ENCODE peak calls at places on chromosomes 6 and 20, in four cellular contexts. C is PC-9, J is body of pancreas, D is cardiac muscle cell. P is an unnamed sample. For H3K36me3 and H3K9me3, the result is how much of the 10 kb centered on the place peaks cover.

GRCh38 chr6:95923518-95923917 is 92.3 kb upstream of the FUT9 start:
- DNase-seq in C (no peak), D (no peak), J (no peak), P (peak)

GRCh38 chr20:31604567-31605030 is 490 bp upstream of the ID1 start:
- DNase-seq in C (no peak), J (no peak), D (no peak), P (no peak)

GRCh38 chr6:98871057-98871456 is 36.7 kb downstream of the POU3F2 start:
- DNase-seq in C (peak), D (peak), J (no peak), P (no peak)

GRCh38 chr6:34234667-34235604 is 1.7 kb upstream of the HMGA1 start:
- DNase-seq in D (no peak), C (peak), J (no peak), P (no peak)

GRCh38 chr20:35311409-35311808 is 19.2 kb upstream of the FAM83C start:
- DNase-seq in D (no peak), C (peak), J (no peak), P (no peak)

GRCh38 chr20:19502169-19502568 is 255.9 kb upstream of the RIN2 start:
- DNase-seq in J (no peak), D (no peak), C (no peak), P (no peak)

GRCh38 chr6:38640216-38640909 is 634 bp upstream of the BTBD9 start:
- DNase-seq in C (peak), J (no peak), D (peak), P (no peak)

GRCh38 chr6:103858003-103858402 is 1001.7 kb downstream of the HACE1 start:
- DNase-seq in C (no peak), D (no peak), J (no peak), P (no peak)

GRCh38 chr6:14316911-14317535 is 199.5 kb downstream of the CD83 start:
- DNase-seq in J (no peak), D (no peak), C (no peak), P (peak)

GRCh38 chr6:38671885-38672467 is 31.0 kb downstream of the GLO1 start:
- DNase-seq in J (peak), C (peak), D (peak), P (peak)

GRCh38 chr20:62624719-62625455 is 17.4 kb upstream of the SLCO4A1 start:
- DNase-seq in J (peak), D (no peak), C (no peak), P (no peak)

GRCh38 chr6:142823579-142823902 is 121.4 kb downstream of the HIVEP2 start:
- DNase-seq in J (no peak), C (no peak), D (no peak), P (no peak)

GRCh38 chr6:10736721-10737120 is 10.9 kb upstream of the TMEM14B start:
- DNase-seq in D (no peak), C (no peak), J (no peak), P (no peak)

GRCh38 chr6:166781331-166781730 is 154.3 kb upstream of the RPS6KA2 start:
- DNase-seq in J (no peak), D (no peak), C (no peak), P (no peak)

GRCh38 chr6:14549319-14549770 is 431.8 kb downstream of the CD83 start:
- DNase-seq in D (no peak), J (peak), C (no peak), P (no peak)

GRCh38 chr6:150730801-150731445 is 131.2 kb downstream of the PLEKHG1 start:
- DNase-seq in C (no peak), J (no peak), D (no peak), P (no peak)

GRCh38 chr20:63655249-63655648 is 2.0 kb upstream of the STMN3 start:
- DNase-seq in D (no peak), J (no peak), C (no peak), P (no peak)

GRCh38 chr20:41456341-41456740 is 89.7 kb upstream of the EMILIN3 start:
- DNase-seq in D (no peak), J (no peak), C (no peak), P (no peak)

GRCh38 chr20:63124782-63125580 is 91.0 kb downstream of the YTHDF1 start:
- DNase-seq in D (no peak), C (no peak), J (no peak), P (no peak)

GRCh38 chr20:1003920-1004697 is 2.0 kb upstream of the RSPO4 start:
- DNase-seq in C (no peak), D (no peak), J (no peak), P (no peak)

GRCh38 chr6:15017251-15017650 is 228.6 kb upstream of the JARID2 start:
- DNase-seq in C (no peak), D (peak), J (peak), P (no peak)

GRCh38 chr20:52994184-52994970 is 22.2 kb downstream of the TSHZ2 start:
- DNase-seq in C (no peak), D (no peak), J (no peak), P (no peak)

GRCh38 chr6:34511923-34512737 is 44.0 kb downstream of the SPDEF start:
- DNase-seq in D (no peak), J (no peak), C (no peak), P (peak)

GRCh38 chr6:133918208-133918930 is 29.5 kb downstream of the TCF21 start:
- DNase-seq in D (no peak), C (no peak), J (no peak), P (no peak)

GRCh38 chr20:54105653-54106052 is 35.3 kb upstream of the BCAS1 start:
- DNase-seq in J (no peak), D (peak), C (no peak), P (no peak)

GRCh38 chr20:14583413-14583812 is 246.0 kb upstream of the FLRT3 start:
- DNase-seq in J (no peak), C (peak), D (no peak), P (no peak)

GRCh38 chr6:132362318-132363185 is 38.7 kb downstream of the MOXD1 start:
- DNase-seq in C (no peak), J (no peak), D (peak), P (peak)

GRCh38 chr6:148635070-148635743 is 111.6 kb upstream of the UST start:
- DNase-seq in D (no peak), J (no peak), C (no peak), P (no peak)

GRCh38 chr20:24789877-24790276 is 159.2 kb upstream of the CST7 start:
- DNase-seq in D (no peak), C (no peak), J (no peak), P (no peak)

GRCh38 chr6:100455230-100456124 is 9.2 kb downstream of the SIM1 start:
- DNase-seq in D (no peak), J (peak), C (no peak), P (no peak)

GRCh38 chr20:37576911-37577310 is 49.2 kb upstream of the BLCAP start:
- DNase-seq in D (no peak), C (no peak), J (no peak), P (no peak)

GRCh38 chr6:73954843-73955242 is 258.8 kb downstream of the CD109 start:
- DNase-seq in J (no peak), C (no peak), D (no peak), P (no peak)

GRCh38 chr6:38316099-38316868 is 323.4 kb downstream of the BTBD9 start:
- DNase-seq in J (no peak), D (no peak), C (no peak), P (no peak)

GRCh38 chr6:142293121-142293520 is 8.7 kb upstream of the ADGRG6 start:
- DNase-seq in D (no peak), J (no peak), C (no peak), P (no peak)

GRCh38 chr6:150006961-150007464 is 18.3 kb downstream of the RAET1L start:
- DNase-seq in J (no peak), D (peak), C (no peak), P (no peak)

GRCh38 chr6:25278914-25279747 is at the start of gene CARMIL1:
- DNase-seq in C (peak), D (peak), J (peak), P (peak)

GRCh38 chr6:2471474-2471873 is 226.1 kb upstream of the GMDS start:
- DNase-seq in C (no peak), D (no peak), J (no peak), P (no peak)

GRCh38 chr6:53044071-53044470 is 21.1 kb upstream of the FBXO9 start:
- DNase-seq in D (peak), J (no peak), C (no peak), P (peak)

GRCh38 chr6:84976516-84977420 is 212.4 kb upstream of the TBX18 start:
- DNase-seq in D (peak), J (no peak), C (no peak), P (no peak)

GRCh38 chr20:50456452-50457324 is 53.5 kb upstream of the PTPN1 start:
- DNase-seq in C (no peak), D (no peak), J (no peak), P (no peak)

DNA sequence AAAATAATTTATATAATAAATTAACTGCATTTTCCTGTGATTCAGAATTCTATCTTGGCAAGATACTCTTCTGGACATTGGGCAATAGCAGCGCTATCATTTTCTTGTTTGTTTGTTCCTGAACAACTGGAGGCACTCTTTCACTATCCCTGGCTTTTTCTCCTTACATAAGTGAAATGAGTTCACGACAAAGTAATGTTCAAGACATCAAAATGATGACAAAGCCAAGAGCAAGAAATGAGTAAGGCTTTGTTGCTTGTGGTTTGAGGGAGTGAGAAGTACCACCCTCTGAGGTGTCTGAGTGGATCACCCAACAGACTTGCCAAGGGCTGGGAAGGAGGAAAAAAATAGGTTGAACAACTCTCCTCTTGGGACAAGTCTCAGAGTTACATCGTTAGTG is 466.6 kb upstream of the JAG1 start:
- DNase-seq in D (peak), J (no peak), C (peak), P (no peak)
- TF ChIP-seq CTCF in D (no peak), J (no peak), C (no peak), P (no peak)

GRCh38 chr6:80021131-80021530 is 16.7 kb downstream of the TTK start:
- DNase-seq in D (no peak), C (no peak), J (no peak), P (no peak)

GRCh38 chr6:80021591-80021990 is 17.1 kb downstream of the TTK start:
- DNase-seq in J (no peak), C (no peak), D (no peak), P (no peak)

GRCh38 chr6:80022803-80023202 is 18.4 kb downstream of the TTK start:
- DNase-seq in D (peak), C (no peak), J (no peak), P (no peak)

DNA sequence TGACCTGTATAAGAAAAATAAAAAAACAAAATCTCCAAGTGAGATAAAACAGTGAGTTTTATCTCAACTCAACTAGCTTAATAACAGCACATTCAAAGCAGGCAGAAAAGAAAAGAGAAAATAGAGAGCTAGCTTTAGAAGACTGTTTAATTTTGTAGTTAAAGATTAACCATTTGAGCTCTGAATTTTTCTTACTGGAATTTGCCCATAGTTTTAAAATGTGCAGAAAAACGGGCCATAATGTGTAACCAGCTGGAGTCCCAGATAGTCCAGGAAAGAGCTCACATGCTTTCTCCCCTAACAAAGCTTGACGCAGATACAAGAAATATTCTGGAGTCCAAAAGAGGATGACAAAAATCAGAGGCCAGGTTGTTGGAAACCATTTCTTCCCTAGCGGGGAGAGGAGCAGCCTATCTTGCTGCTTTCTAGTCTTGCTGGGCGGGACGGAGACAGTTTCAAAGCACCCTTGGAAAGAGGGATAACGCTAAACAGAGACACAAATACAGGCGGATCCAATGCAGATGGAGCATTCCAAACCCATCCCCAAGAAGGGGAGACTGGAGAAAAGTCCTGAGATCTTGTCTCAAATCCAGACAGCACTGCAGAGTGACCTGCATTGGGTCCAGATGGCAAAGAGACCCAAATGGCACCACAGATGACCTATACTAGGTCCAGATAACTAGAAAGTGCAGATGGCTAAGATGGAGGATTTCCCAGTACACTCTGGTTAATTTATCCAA is 16.1 kb downstream of the TTK start:
- DNase-seq in C (no peak), J (no peak), D (no peak), P (no peak)
- H3K36me3 ChIP-seq in C (under half), J (under half), D (under half), P (under half)

GRCh38 chr6:4809999-4810918 is 34.1 kb downstream of the CDYL start:
- DNase-seq in C (peak), D (peak), J (no peak), P (no peak)
- H3K9me3 ChIP-seq in C (under half), D (under half), J (under half), P (under half)

GRCh38 chr6:129009856-129010255 is 126.9 kb downstream of the LAMA2 start:
- DNase-seq in C (no peak), J (no peak), D (no peak), P (peak)

GRCh38 chr6:129006685-129007514 is 124.0 kb downstream of the LAMA2 start:
- DNase-seq in D (no peak), J (no peak), C (no peak), P (peak)

DNA sequence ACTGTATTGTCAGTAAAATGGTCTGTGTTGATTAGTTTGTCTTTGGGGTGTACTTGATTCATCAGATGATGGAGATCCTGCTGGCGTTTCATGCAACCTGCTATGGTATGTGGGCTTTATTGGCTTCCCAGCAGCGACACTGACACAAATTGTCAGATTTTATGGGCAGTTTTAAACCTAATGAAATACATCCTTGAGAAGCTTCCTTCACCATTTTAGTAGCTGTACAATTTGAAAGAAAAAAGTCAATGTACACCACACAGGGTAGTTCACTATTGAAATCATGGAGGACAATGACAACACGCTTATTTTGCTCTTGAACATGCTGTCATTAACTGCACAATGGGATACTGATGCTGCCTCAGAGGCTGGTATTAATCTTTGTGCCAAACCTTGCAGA is 124.9 kb downstream of the LAMA2 start:
- DNase-seq in C (no peak), D (no peak), J (no peak), P (no peak)
- TF ChIP-seq CTCF in C (no peak), D (no peak), J (no peak), P (no peak)

GRCh38 chr6:113565306-113565705 is 291.8 kb upstream of the MARCKS start:
- DNase-seq in J (no peak), D (no peak), C (peak), P (no peak)
- H3K36me3 ChIP-seq in J (under half), D (under half), C (under half), P (under half)

DNA sequence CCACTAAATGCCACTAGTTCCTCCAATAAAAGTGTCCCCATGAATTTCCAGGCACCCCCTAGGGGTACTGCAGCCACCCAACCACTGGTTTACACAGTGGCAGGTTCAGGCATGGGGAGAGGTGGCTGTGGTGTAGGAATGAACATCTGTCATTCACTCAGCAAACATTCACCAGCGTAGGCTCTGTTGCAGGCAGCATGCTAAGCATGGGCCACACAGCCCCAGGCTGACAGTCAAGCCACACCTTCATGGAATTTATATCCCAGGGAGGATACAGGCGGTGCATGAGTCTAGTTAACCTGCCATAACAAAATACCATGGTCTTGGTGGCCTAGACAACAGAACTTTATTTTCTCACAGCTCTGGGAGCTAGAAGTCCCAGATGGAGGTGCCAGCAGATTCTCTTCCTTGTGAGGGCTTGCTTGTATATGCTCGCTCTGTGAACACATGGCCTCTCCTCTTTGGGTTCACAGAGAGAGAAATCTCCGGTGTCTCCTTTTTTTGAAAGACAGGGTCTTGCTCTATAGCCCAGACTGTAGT is 135.7 kb downstream of the EYA2 start:
- DNase-seq in D (no peak), J (no peak), C (no peak), P (no peak)
- H3K9me3 ChIP-seq in D (under half), J (under half), C (under half), P (under half)

GRCh38 chr6:27752038-27752885 is 159.9 kb downstream of the OR2B2 start:
- DNase-seq in J (peak), D (peak), C (peak), P (peak)
- TF ChIP-seq CTCF in J (peak), D (peak), C (peak), P (peak)

GRCh38 chr6:137883400-137883888 is 16.4 kb downstream of the TNFAIP3 start:
- DNase-seq in J (no peak), D (peak), C (no peak), P (no peak)

GRCh38 chr6:137880633-137881521 is 13.8 kb downstream of the TNFAIP3 start:
- DNase-seq in C (no peak), J (no peak), D (no peak), P (no peak)

GRCh38 chr6:137879885-137880430 is 12.9 kb downstream of the TNFAIP3 start:
- DNase-seq in D (no peak), J (no peak), C (no peak), P (no peak)

GRCh38 chr6:137882225-137882961 is 15.3 kb downstream of the TNFAIP3 start:
- DNase-seq in J (no peak), C (no peak), D (peak), P (no peak)

GRCh38 chr6:137881522-137881886 is 14.4 kb downstream of the TNFAIP3 start:
- DNase-seq in C (no peak), D (no peak), J (no peak), P (no peak)
- H3K36me3 ChIP-seq in C (under half), D (half or more), J (under half), P (under half)